ENCODE peak calls at places on chromosomes 2 and 18, in five cellular contexts. One of them, this sample, is unnamed.

GRCh38 chr2:235049719-235050118 is 97.9 kb downstream of the SH3BP4 start:
- DNase-seq in IMR-90: no peak
- DNase-seq in mesendoderm: peak
- DNase-seq in neuronal stem cell: no peak
- DNase-seq in H1: no peak
- DNase-seq in this sample: no peak

GRCh38 chr2:9247786-9248185 is 41.2 kb downstream of the ASAP2 start:
- DNase-seq in IMR-90: no peak
- DNase-seq in mesendoderm: no peak
- DNase-seq in neuronal stem cell: no peak
- DNase-seq in H1: no peak
- DNase-seq in this sample: peak

GRCh38 chr2:50098242-50098641 is 933.7 kb downstream of the NRXN1 start:
- DNase-seq in IMR-90: no peak
- DNase-seq in mesendoderm: no peak
- DNase-seq in neuronal stem cell: no peak
- DNase-seq in H1: no peak
- DNase-seq in this sample: no peak

GRCh38 chr18:13296868-13297574 is 78.5 kb downstream of the LDLRAD4 start:
- DNase-seq in IMR-90: no peak
- DNase-seq in mesendoderm: no peak
- DNase-seq in neuronal stem cell: no peak
- DNase-seq in H1: no peak
- DNase-seq in this sample: no peak

GRCh38 chr2:147352294-147352693 is 492.5 kb upstream of the ACVR2A start:
- DNase-seq in IMR-90: no peak
- DNase-seq in mesendoderm: no peak
- DNase-seq in neuronal stem cell: no peak
- DNase-seq in H1: no peak
- DNase-seq in this sample: no peak

GRCh38 chr2:121689356-121689755 is 40.1 kb upstream of the CLASP1 start:
- DNase-seq in IMR-90: peak
- DNase-seq in mesendoderm: peak
- DNase-seq in neuronal stem cell: no peak
- DNase-seq in H1: no peak
- DNase-seq in this sample: peak

GRCh38 chr18:11663630-11664029 is 25.4 kb upstream of the GNAL start:
- DNase-seq in IMR-90: no peak
- DNase-seq in mesendoderm: no peak
- DNase-seq in neuronal stem cell: no peak
- DNase-seq in H1: no peak
- DNase-seq in this sample: no peak

GRCh38 chr2:18083806-18084205 is 205.3 kb downstream of the KCNS3 start:
- DNase-seq in IMR-90: no peak
- DNase-seq in mesendoderm: no peak
- DNase-seq in neuronal stem cell: no peak
- DNase-seq in H1: no peak
- DNase-seq in this sample: no peak

GRCh38 chr18:46859855-46860254 is 57.5 kb downstream of the PIAS2 start:
- DNase-seq in IMR-90: peak
- DNase-seq in mesendoderm: no peak
- DNase-seq in neuronal stem cell: no peak
- DNase-seq in H1: no peak
- DNase-seq in this sample: no peak

GRCh38 chr2:69645026-69645425 is 1.5 kb upstream of the AAK1 start:
- DNase-seq in IMR-90: no peak
- DNase-seq in mesendoderm: peak
- DNase-seq in neuronal stem cell: no peak
- DNase-seq in H1: no peak
- DNase-seq in this sample: no peak

GRCh38 chr18:11572201-11572600 is 37.2 kb upstream of the SLC35G4 start:
- DNase-seq in IMR-90: no peak
- DNase-seq in mesendoderm: no peak
- DNase-seq in neuronal stem cell: no peak
- DNase-seq in H1: no peak
- DNase-seq in this sample: no peak

GRCh38 chr18:47149457-47150028 is 757 bp downstream of the HDHD2 start:
- DNase-seq in IMR-90: peak
- DNase-seq in mesendoderm: peak
- DNase-seq in neuronal stem cell: no peak
- DNase-seq in H1: no peak
- DNase-seq in this sample: no peak

GRCh38 chr2:35871672-35872071 is 483.9 kb upstream of the CRIM1 start:
- DNase-seq in IMR-90: no peak
- DNase-seq in mesendoderm: peak
- DNase-seq in neuronal stem cell: no peak
- DNase-seq in H1: no peak
- DNase-seq in this sample: no peak

GRCh38 chr2:20584045-20584636 is 66.8 kb downstream of the HS1BP3 start:
- DNase-seq in IMR-90: no peak
- DNase-seq in mesendoderm: no peak
- DNase-seq in neuronal stem cell: no peak
- DNase-seq in H1: no peak
- DNase-seq in this sample: no peak

GRCh38 chr2:232843860-232844259 is 26.2 kb upstream of the SNORC start:
- DNase-seq in IMR-90: no peak
- DNase-seq in mesendoderm: peak
- DNase-seq in neuronal stem cell: no peak
- DNase-seq in H1: no peak
- DNase-seq in this sample: no peak

GRCh38 chr2:219430633-219431615 is 3.7 kb upstream of the SPEG start:
- DNase-seq in IMR-90: peak
- DNase-seq in mesendoderm: peak
- DNase-seq in neuronal stem cell: no peak
- DNase-seq in H1: no peak
- DNase-seq in this sample: peak

GRCh38 chr2:43461461-43462073 is 134.3 kb downstream of the THADA start:
- DNase-seq in IMR-90: no peak
- DNase-seq in mesendoderm: no peak
- DNase-seq in neuronal stem cell: no peak
- DNase-seq in H1: no peak
- DNase-seq in this sample: no peak

GRCh38 chr18:66632771-66633170 is 28.9 kb upstream of the CDH19 start:
- DNase-seq in IMR-90: no peak
- DNase-seq in mesendoderm: no peak
- DNase-seq in neuronal stem cell: no peak
- DNase-seq in H1: no peak
- DNase-seq in this sample: no peak

GRCh38 chr2:164389411-164389810 is 231.9 kb downstream of the GRB14 start:
- DNase-seq in IMR-90: no peak
- DNase-seq in mesendoderm: no peak
- DNase-seq in neuronal stem cell: peak
- DNase-seq in H1: no peak
- DNase-seq in this sample: no peak

GRCh38 chr18:49476664-49477411 is 10.2 kb downstream of the C18orf32 start:
- DNase-seq in IMR-90: peak
- DNase-seq in mesendoderm: peak
- DNase-seq in neuronal stem cell: no peak
- DNase-seq in H1: no peak
- DNase-seq in this sample: peak

GRCh38 chr2:48471048-48471474 is 58.9 kb upstream of the STON1 start:
- DNase-seq in IMR-90: peak
- DNase-seq in mesendoderm: peak
- DNase-seq in neuronal stem cell: peak
- DNase-seq in H1: no peak
- DNase-seq in this sample: peak

GRCh38 chr2:200306719-200306968 is 151 bp downstream of the SPATS2L start:
- DNase-seq in IMR-90: no peak
- DNase-seq in mesendoderm: no peak
- DNase-seq in neuronal stem cell: peak
- DNase-seq in H1: no peak
- DNase-seq in this sample: no peak

GRCh38 chr2:169819106-169819505 is 5.6 kb downstream of the METTL5 start:
- DNase-seq in IMR-90: peak
- DNase-seq in mesendoderm: no peak
- DNase-seq in neuronal stem cell: no peak
- DNase-seq in H1: no peak
- DNase-seq in this sample: peak

GRCh38 chr2:240803191-240803590 is 16.8 kb downstream of the KIF1A start:
- DNase-seq in IMR-90: no peak
- DNase-seq in mesendoderm: no peak
- DNase-seq in neuronal stem cell: no peak
- DNase-seq in H1: no peak
- DNase-seq in this sample: no peak

GRCh38 chr2:48438266-48438665 is 91.7 kb upstream of the STON1 start:
- DNase-seq in IMR-90: no peak
- DNase-seq in mesendoderm: no peak
- DNase-seq in neuronal stem cell: no peak
- DNase-seq in H1: no peak
- DNase-seq in this sample: no peak

GRCh38 chr2:56314809-56315208 is 131.0 kb downstream of the CCDC85A start:
- DNase-seq in IMR-90: no peak
- DNase-seq in mesendoderm: no peak
- DNase-seq in neuronal stem cell: no peak
- DNase-seq in H1: no peak
- DNase-seq in this sample: no peak

GRCh38 chr2:64847930-64848329 is 141.3 kb upstream of the SLC1A4 start:
- DNase-seq in IMR-90: no peak
- DNase-seq in mesendoderm: peak
- DNase-seq in neuronal stem cell: no peak
- DNase-seq in H1: no peak
- DNase-seq in this sample: no peak

GRCh38 chr2:155301221-155301620 is 602.7 kb downstream of the KCNJ3 start:
- DNase-seq in IMR-90: no peak
- DNase-seq in mesendoderm: no peak
- DNase-seq in neuronal stem cell: no peak
- DNase-seq in H1: no peak
- DNase-seq in this sample: no peak
- H3K4me3 ChIP-seq in IMR-90: no peak
- H3K4me3 ChIP-seq in mesendoderm: no peak
- H3K4me3 ChIP-seq in neuronal stem cell: no peak
- H3K4me3 ChIP-seq in H1: no peak
- H3K4me3 ChIP-seq in this sample: no peak

DNA sequence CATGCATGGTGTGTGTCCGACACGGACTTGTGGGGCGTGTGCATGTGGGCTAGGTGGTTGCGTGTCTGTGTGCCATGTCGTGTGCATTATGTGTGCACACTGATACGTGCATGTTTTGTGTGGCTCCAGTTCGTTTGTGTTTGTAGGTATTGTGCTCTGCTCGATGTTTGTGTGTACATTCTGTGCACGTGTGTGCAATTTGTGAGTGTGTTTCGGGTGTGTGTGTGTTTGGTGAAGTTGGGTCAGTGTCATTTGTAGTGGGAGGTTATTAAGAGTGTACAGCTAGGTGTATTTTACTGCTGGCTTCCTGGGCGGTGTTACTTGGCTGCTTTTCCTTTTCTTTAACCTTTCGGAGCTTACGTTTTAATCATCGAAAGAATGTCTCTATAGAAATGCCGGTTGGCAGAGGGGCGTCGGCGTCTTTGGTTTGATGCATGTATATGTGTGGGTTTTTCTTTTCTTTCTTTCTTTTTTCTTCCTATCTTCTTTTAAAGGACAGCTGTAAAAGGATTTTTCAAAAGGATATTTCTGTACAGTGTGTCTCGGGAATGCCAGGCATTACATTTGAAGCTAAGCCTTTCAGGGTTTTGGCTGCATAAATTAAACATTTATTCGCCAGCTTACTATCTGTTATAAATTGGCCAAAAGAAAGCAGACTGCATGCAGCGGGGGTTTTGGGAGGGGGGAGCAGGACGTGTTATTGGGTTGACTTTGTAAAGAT is 1.3 kb downstream of the ASXL3 start:
- DNase-seq in IMR-90: no peak
- DNase-seq in mesendoderm: no peak
- DNase-seq in neuronal stem cell: peak
- DNase-seq in H1: no peak
- DNase-seq in this sample: no peak
- H2BK15ac ChIP-seq in IMR-90: no peak
- H2BK15ac ChIP-seq in mesendoderm: no peak
- H2BK15ac ChIP-seq in neuronal stem cell: no peak
- H2BK15ac ChIP-seq in H1: peak
- H2BK15ac ChIP-seq in this sample: no peak

GRCh38 chr2:47310801-47311560 is 92.0 kb upstream of the MSH2 start:
- DNase-seq in IMR-90: no peak
- DNase-seq in mesendoderm: no peak
- DNase-seq in neuronal stem cell: no peak
- DNase-seq in H1: no peak
- DNase-seq in this sample: no peak

GRCh38 chr2:47307066-47307465 is 95.9 kb upstream of the MSH2 start:
- DNase-seq in IMR-90: peak
- DNase-seq in mesendoderm: no peak
- DNase-seq in neuronal stem cell: no peak
- DNase-seq in H1: no peak
- DNase-seq in this sample: peak

GRCh38 chr2:47309952-47310800 is 92.8 kb upstream of the MSH2 start:
- DNase-seq in IMR-90: peak
- DNase-seq in mesendoderm: peak
- DNase-seq in neuronal stem cell: no peak
- DNase-seq in H1: no peak
- DNase-seq in this sample: peak

GRCh38 chr2:47311764-47312503 is 91.0 kb upstream of the MSH2 start:
- DNase-seq in IMR-90: no peak
- DNase-seq in mesendoderm: no peak
- DNase-seq in neuronal stem cell: no peak
- DNase-seq in H1: no peak
- DNase-seq in this sample: no peak

GRCh38 chr2:47309472-47309951 is 93.4 kb upstream of the MSH2 start:
- DNase-seq in IMR-90: no peak
- DNase-seq in mesendoderm: no peak
- DNase-seq in neuronal stem cell: no peak
- DNase-seq in H1: no peak
- DNase-seq in this sample: no peak
- H3K4me3 ChIP-seq in IMR-90: no peak
- H3K4me3 ChIP-seq in mesendoderm: no peak
- H3K4me3 ChIP-seq in neuronal stem cell: no peak
- H3K4me3 ChIP-seq in H1: no peak
- H3K4me3 ChIP-seq in this sample: no peak

DNA sequence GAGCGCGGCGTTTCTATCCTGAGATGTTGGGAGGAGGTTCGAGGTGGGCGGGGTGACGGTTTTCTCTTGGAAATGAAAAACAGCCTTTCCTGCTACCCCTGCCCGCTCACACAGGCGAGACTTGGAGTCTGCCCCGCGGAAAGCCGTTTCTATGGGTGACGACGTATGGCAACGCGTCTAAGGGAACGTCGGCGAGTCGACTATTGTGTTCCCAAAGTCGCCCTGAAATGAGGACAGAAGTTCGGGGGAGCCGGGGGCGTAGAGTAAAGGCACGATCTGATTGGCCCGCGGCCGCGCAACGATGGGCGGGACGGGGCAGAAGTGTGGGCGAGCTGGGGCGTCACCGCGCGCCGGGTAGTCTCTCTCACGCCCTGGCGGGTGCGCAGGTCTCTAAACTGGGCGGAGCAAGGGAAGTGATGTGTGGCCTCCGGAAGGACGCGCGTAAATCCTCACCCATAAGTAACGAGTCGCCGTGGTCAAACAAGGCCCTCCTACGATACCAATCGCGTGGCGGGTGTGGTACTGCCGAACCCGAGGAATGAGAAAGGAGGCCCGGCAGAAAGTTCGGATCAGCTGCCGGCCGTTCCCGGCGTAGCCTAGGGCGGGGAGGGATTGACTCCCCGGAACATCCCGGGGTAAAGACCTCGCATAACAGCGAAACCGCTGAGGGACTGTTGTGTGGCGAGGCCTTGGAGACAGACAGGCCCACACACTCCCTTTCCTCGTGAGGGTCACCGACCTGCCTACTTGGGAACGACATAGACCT is 89.6 kb downstream of the FAM161A start:
- DNase-seq in IMR-90: peak
- DNase-seq in mesendoderm: peak
- DNase-seq in neuronal stem cell: peak
- DNase-seq in H1: peak
- DNase-seq in this sample: peak
- H2BK15ac ChIP-seq in IMR-90: peak
- H2BK15ac ChIP-seq in mesendoderm: no peak
- H2BK15ac ChIP-seq in neuronal stem cell: no peak
- H2BK15ac ChIP-seq in H1: no peak
- H2BK15ac ChIP-seq in this sample: peak

GRCh38 chr2:145012214-145012670 is 492.3 kb upstream of the ZEB2 start:
- DNase-seq in IMR-90: peak
- DNase-seq in mesendoderm: no peak
- DNase-seq in neuronal stem cell: no peak
- DNase-seq in H1: no peak
- DNase-seq in this sample: peak
- H3K4me3 ChIP-seq in IMR-90: no peak
- H3K4me3 ChIP-seq in mesendoderm: no peak
- H3K4me3 ChIP-seq in neuronal stem cell: no peak
- H3K4me3 ChIP-seq in H1: no peak
- H3K4me3 ChIP-seq in this sample: no peak